ENCODE peak calls at places on chromosome 4, in four cellular contexts. S is dorsolateral prefrontal cortex; T is naive thymus-derived CD4-positive, alpha-beta T cell; J is brain microvascular endothelial cell. K is an unnamed sample.

GRCh38 chr4:119971763-119972162 is 94.9 kb downstream of the MAD2L1 start:
- DNase-seq in S (no peak), T (no peak), J (no peak), K (no peak)

GRCh38 chr4:14196141-14196540 is 568.6 kb upstream of the BOD1L1 start:
- DNase-seq in S (no peak), J (peak; percentile 63), T (no peak), K (peak; percentile 77)

GRCh38 chr4:124199755-124200154 is 512.8 kb downstream of the ANKRD50 start:
- DNase-seq in T (no peak), J (no peak), S (no peak), K (peak; percentile 68)

GRCh38 chr4:153733751-153734448 is 25.9 kb downstream of the RNF175 start:
- DNase-seq in T (no peak), S (no peak), J (no peak), K (no peak)

GRCh38 chr4:102008711-102009110 is 218.2 kb downstream of the BANK1 start:
- DNase-seq in J (no peak), T (no peak), S (no peak), K (no peak)

GRCh38 chr4:110371016-110371795 is 104.7 kb upstream of the ENPEP start:
- DNase-seq in J (no peak), T (no peak), S (no peak), K (peak; percentile 32)

GRCh38 chr4:99400831-99401230 is 34.3 kb downstream of the ADH7 start:
- DNase-seq in T (no peak), J (no peak), S (no peak), K (no peak)

GRCh38 chr4:138348055-138348454 is 105.9 kb upstream of the SLC7A11 start:
- DNase-seq in S (no peak), T (no peak), J (no peak), K (no peak)

GRCh38 chr4:16461362-16461761 is 235.1 kb upstream of the TAPT1 start:
- DNase-seq in T (no peak), J (no peak), S (no peak), K (peak; percentile 34)

GRCh38 chr4:118941149-118941548 is 52.5 kb downstream of the SYNPO2 start:
- DNase-seq in T (no peak), J (no peak), S (no peak), K (no peak)

GRCh38 chr4:174225247-174226054 is 58.0 kb downstream of the FBXO8 start:
- DNase-seq in S (no peak), T (no peak), J (no peak), K (no peak)

GRCh38 chr4:71294301-71294700 is 44.5 kb upstream of the SLC4A4 start:
- DNase-seq in S (no peak), T (no peak), J (peak; percentile 19), K (no peak)

GRCh38 chr4:40576651-40577480 is 52.8 kb downstream of the RBM47 start:
- DNase-seq in S (peak; percentile 43), J (peak; percentile 35), T (no peak), K (no peak)

GRCh38 chr4:19999775-20000414 is 251.8 kb upstream of the SLIT2 start:
- DNase-seq in J (no peak), T (no peak), S (no peak), K (no peak)

GRCh38 chr4:97367878-97368277 is 775.4 kb downstream of the STPG2 start:
- DNase-seq in J (peak; percentile 69), T (no peak), S (no peak), K (peak; percentile 0)

GRCh38 chr4:99642725-99643489 is 14.7 kb downstream of the C4orf54 start:
- DNase-seq in J (no peak), S (no peak), T (no peak), K (no peak)

GRCh38 chr4:26729027-26729426 is 131.6 kb upstream of the STIM2 start:
- DNase-seq in J (no peak), S (no peak), T (no peak), K (no peak)

GRCh38 chr4:189322426-189322825 is 618.2 kb upstream of the FRG1 start:
- DNase-seq in S (no peak), T (no peak), J (no peak), K (no peak)

GRCh38 chr4:42123071-42123644 is 29.3 kb downstream of the BEND4 start:
- DNase-seq in J (no peak), T (no peak), S (no peak), K (no peak)

GRCh38 chr4:155322782-155323181 is 54.0 kb downstream of the MAP9 start:
- DNase-seq in J (no peak), T (no peak), S (no peak), K (no peak)

GRCh38 chr4:137660211-137660610 is 127.9 kb upstream of the PCDH18 start:
- DNase-seq in J (no peak), T (no peak), S (no peak), K (no peak)

GRCh38 chr4:102554482-102554881 is 53.3 kb downstream of the NFKB1 start:
- DNase-seq in S (peak; percentile 46), T (no peak), J (peak; percentile 81), K (no peak)

GRCh38 chr4:111537861-111538260 is 607.4 kb upstream of the FAM241A start:
- DNase-seq in S (no peak), T (no peak), J (no peak), K (no peak)

GRCh38 chr4:62644372-62644771 is 1444.2 kb downstream of the ADGRL3 start:
- DNase-seq in J (peak; percentile 9), S (no peak), T (no peak), K (no peak)

GRCh38 chr4:118718511-118719170 is 33.4 kb downstream of the METTL14 start:
- DNase-seq in T (no peak), J (no peak), S (no peak), K (no peak)

GRCh38 chr4:113738251-113738650 is 23.3 kb downstream of the CAMK2D start:
- DNase-seq in J (peak; percentile 26), S (no peak), T (no peak), K (no peak)

GRCh38 chr4:109294468-109295020 is 7.9 kb downstream of the COL25A1 start:
- DNase-seq in J (peak; percentile 76), S (no peak), T (no peak), K (peak; percentile 95)

DNA sequence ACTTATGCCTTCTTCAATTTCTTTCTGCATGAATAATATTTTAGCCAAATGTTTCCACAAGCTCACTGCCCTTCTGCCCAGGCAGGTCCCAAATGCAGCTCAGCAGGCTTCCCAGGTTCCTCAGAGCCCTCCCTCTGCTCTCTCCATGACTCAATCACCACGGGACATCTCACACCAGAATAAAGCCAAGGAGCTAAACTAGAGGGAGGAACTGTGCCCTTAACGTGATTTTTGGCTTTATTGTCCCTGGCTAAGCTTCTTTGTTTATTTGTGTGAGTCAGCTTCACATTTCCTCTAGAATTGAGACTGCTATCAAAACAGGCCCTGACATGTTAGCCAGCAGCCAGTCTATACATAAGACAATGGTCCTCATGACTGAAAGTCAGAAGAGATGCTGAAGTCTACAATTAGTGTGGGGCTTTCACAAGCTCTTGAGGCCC is 186.4 kb upstream of the GALNT7 start:
- DNase-seq in T (no peak), S (no peak), J (peak; percentile 84), K (peak; percentile 87)
- H3K27ac ChIP-seq in T (no peak overlapping the region), S (no peak overlapping the region), J (peak overlapping the region; percentile 86), K (no peak overlapping the region)

DNA sequence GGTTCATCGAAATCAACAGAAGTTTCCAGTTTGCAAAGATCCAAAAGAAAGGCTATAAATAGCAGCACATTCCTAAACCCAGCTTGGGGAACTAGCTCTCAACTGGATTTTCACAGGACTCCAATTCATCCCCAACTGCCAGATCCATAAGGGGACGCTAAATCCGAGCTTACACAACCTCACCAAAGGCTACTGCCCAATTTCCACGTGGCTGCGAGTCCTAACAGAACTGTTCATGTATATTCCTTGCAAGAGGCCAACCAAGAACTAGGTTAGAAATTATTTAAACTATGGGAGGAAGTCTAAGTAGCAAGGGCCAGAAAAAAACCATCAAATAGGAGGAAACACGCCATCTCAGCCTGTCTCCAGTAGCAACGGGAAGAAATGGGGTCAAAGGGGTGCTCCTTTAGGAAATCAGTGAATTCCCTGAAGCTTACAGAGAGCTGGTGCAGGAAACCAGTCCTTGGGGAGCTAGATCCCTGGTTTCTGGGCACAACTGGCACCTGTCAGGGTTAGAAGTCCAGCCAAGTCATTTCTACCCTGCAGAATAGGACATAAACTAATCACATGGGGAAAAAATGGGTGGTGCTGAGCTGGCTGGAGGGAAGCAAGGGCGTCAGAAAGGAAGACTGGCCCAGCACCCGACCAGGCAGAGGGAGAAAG is 20.7 kb downstream of the RELL1 start:
- DNase-seq in T (no peak), S (no peak), J (no peak), K (no peak)
- H3K27ac ChIP-seq in T (no peak overlapping the region), S (no peak overlapping the region), J (no peak overlapping the region), K (no peak overlapping the region)

DNA sequence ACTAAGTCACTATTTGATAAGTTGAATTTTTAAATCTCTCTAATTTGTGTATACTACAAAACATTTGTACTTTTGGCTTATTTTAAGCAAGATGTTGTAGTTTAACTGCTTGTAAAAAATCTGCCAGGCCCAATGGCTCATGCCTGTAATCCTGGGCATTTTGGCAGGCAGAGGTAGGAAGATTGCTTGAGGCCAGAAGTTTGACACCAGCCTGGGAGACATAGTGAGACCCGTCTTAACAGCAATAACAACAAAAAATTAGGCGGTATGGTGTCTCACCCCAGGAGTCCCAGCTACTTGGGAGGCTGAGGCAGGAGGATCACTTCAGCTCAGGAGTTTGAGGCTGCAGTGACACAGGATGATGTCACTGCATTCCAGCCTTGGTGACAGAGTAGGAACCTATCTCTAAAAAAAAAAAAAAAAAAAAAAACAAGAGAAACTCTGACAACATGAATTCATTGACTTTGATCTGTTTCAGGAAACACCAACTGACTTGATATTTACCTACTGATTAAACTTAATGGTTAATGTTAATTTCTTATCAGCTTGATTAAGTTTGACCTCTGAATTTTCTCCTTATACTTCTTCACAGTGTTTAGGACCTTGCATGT is 8.9 kb downstream of the FHIP1A start:
- DNase-seq in J (no peak), S (no peak), T (no peak), K (no peak)
- H3K27ac ChIP-seq in J (peak overlapping the region; percentile 32), S (no peak overlapping the region), T (no peak overlapping the region), K (no peak overlapping the region)

GRCh38 chr4:74624351-74625151 is 169.8 kb downstream of the BTC start:
- DNase-seq in T (peak; percentile 6), S (no peak), J (peak; percentile 71), K (no peak)

GRCh38 chr4:74618659-74619058 is 173.7 kb downstream of the AREG start:
- DNase-seq in J (peak; percentile 81), T (no peak), S (no peak), K (no peak)

GRCh38 chr4:74619931-74620702 is 174.2 kb downstream of the BTC start:
- DNase-seq in S (no peak), J (peak; percentile 59), T (no peak), K (no peak)

GRCh38 chr4:74623041-74623440 is 171.3 kb downstream of the BTC start:
- DNase-seq in J (peak; percentile 64), S (no peak), T (peak; percentile 43), K (peak; percentile 64)

GRCh38 chr4:74621616-74622015 is 172.7 kb downstream of the BTC start:
- DNase-seq in T (no peak), J (no peak), S (no peak), K (no peak)
- H3K27ac ChIP-seq in T (no peak overlapping the region), J (peak overlapping the region; percentile 60), S (no peak overlapping the region), K (no peak overlapping the region)

GRCh38 chr4:94232519-94232918 is 24.9 kb downstream of the SMARCAD1 start:
- DNase-seq in S (no peak), J (no peak), T (no peak), K (no peak)
- H3K27ac ChIP-seq in S (no peak overlapping the region), J (no peak overlapping the region), T (no peak overlapping the region), K (no peak overlapping the region)